ENCODE peak calls at places on chromosome 11, in four cellular contexts. N, P, B and Y are unnamed samples.

GRCh38 chr11:30503156-30503555 is 83.0 kb downstream of the MPPED2 start:
- DNase-seq in N (no peak), B (no peak), P (no peak), Y (no peak)

GRCh38 chr11:17640493-17641164 is 78.7 kb upstream of the MYOD1 start:
- DNase-seq in N (no peak), P (no peak), B (no peak), Y (no peak)

GRCh38 chr11:6565325-6565724 is 38.1 kb downstream of the RRP8 start:
- DNase-seq in N (no peak), B (no peak), P (no peak), Y (no peak)

GRCh38 chr11:30172872-30173271 is 57.9 kb upstream of the FSHB start:
- DNase-seq in P (no peak), N (no peak), B (no peak), Y (no peak)

GRCh38 chr11:131099013-131099412 is 182.7 kb upstream of the SNX19 start:
- DNase-seq in B (no peak), N (no peak), P (no peak), Y (peak; percentile 75)

GRCh38 chr11:15547685-15548084 is 433.0 kb downstream of the INSC start:
- DNase-seq in N (no peak), P (no peak), B (no peak), Y (no peak)

GRCh38 chr11:112513417-112513816 is 252.8 kb upstream of the PLET1 start:
- DNase-seq in P (no peak), N (no peak), B (no peak), Y (no peak)

GRCh38 chr11:11998091-11998781 is 10.2 kb downstream of the DKK3 start:
- DNase-seq in B (no peak), N (no peak), P (no peak), Y (no peak)

GRCh38 chr11:61777234-61778090 is 14.9 kb downstream of the TMEM258 start:
- DNase-seq in N (no peak), P (no peak), B (no peak), Y (no peak)

GRCh38 chr11:57269580-57270021 is 32.6 kb upstream of the APLNR start:
- DNase-seq in N (no peak), B (no peak), P (no peak), Y (no peak)

GRCh38 chr11:9953994-9954626 is 290.2 kb downstream of the SWAP70 start:
- DNase-seq in B (no peak), P (no peak), N (no peak), Y (no peak)

GRCh38 chr11:128884703-128885338 is 6.3 kb upstream of the KCNJ5 start:
- DNase-seq in P (peak; percentile 70), N (peak; percentile 63), B (no peak), Y (peak; percentile 54)

GRCh38 chr11:102924851-102925380 is 30.6 kb downstream of the MMP13 start:
- DNase-seq in N (no peak), P (no peak), B (no peak), Y (no peak)

GRCh38 chr11:88555018-88555828 is 217.7 kb upstream of the CTSC start:
- DNase-seq in P (no peak), B (no peak), N (peak; percentile 95), Y (no peak)

GRCh38 chr11:101049123-101049522 is 80.5 kb downstream of the PGR start:
- DNase-seq in B (no peak), N (no peak), P (peak; percentile 68), Y (no peak)

GRCh38 chr11:41003339-41003992 is 456.0 kb downstream of the LRRC4C start:
- DNase-seq in P (no peak), B (no peak), N (no peak), Y (no peak)

GRCh38 chr11:67652965-67653845 is 2.7 kb upstream of the ACY3 start:
- DNase-seq in B (no peak), N (no peak), P (no peak), Y (no peak)

GRCh38 chr11:455566-456147 is 5.6 kb downstream of the PTDSS2 start:
- DNase-seq in B (no peak), P (no peak), N (no peak), Y (no peak)

GRCh38 chr11:118152020-118152551 is 537 bp downstream of the SCN4B start:
- DNase-seq in P (no peak), B (no peak), N (no peak), Y (no peak)

GRCh38 chr11:69321877-69322350 is 28.0 kb downstream of the MYEOV start:
- DNase-seq in P (no peak), B (no peak), N (no peak), Y (no peak)

GRCh38 chr11:20127671-20128527 is 32.4 kb downstream of the DBX1 start:
- DNase-seq in P (peak; percentile 81), N (peak; percentile 44), B (no peak), Y (peak; percentile 52)

GRCh38 chr11:36377759-36378553 is 81.9 kb downstream of the PRR5L start:
- DNase-seq in N (no peak), B (no peak), P (no peak), Y (no peak)

GRCh38 chr11:72354356-72355115 is 79.8 kb downstream of the CLPB start:
- DNase-seq in B (no peak), P (no peak), N (no peak), Y (no peak)

GRCh38 chr11:116648229-116649174 is 124.3 kb downstream of the BUD13 start:
- DNase-seq in P (no peak), N (no peak), B (no peak), Y (no peak)

GRCh38 chr11:68013611-68014156 is 3.6 kb downstream of the ALDH3B1 start:
- DNase-seq in N (no peak), B (no peak), P (no peak), Y (no peak)

GRCh38 chr11:35162795-35163194 is 23.8 kb downstream of the CD44 start:
- DNase-seq in P (no peak), B (no peak), N (no peak), Y (no peak)

GRCh38 chr11:11450744-11451362 is 97.8 kb upstream of the CSNK2A3 start:
- DNase-seq in B (no peak), P (no peak), N (peak; percentile 26), Y (no peak)

DNA sequence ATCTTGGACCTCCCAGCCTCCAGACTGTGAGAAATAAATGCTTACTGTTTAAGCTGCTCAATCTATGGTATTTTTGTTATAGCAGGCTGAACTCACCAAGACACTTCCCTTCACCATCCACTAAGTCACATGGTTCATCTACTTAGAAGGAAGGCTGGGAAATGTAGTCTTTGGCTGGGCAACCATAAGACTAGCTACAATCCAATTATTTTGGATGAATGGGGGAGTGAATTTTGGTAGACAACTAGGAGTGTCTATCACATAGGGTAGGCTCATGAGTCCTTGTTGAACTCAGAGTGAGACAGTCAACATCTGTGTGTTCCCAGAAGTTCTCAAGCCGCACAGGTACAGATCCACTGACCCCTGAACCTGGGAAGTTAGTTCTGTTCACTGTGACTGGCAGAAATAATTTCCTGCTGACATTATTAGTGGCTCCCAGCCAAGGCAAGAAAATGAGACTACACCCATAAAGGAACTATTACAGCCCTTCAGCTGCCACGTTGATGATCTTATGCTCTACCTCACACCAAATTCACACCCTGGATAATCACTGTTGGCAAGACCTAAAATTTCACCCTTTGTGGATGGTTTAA is 3.1 kb upstream of the SLC35C1 start:
- DNase-seq in N (no peak), B (no peak), P (no peak), Y (no peak)
- TF ChIP-seq RAD21 in N (no peak), B (no peak), P (no peak), Y (no peak)

GRCh38 chr11:64094463-64095223 is 58.9 kb downstream of the FLRT1 start:
- DNase-seq in N (peak; percentile 76), B (no peak), P (peak; percentile 56), Y (no peak)
- TF ChIP-seq FOSL1 in N (no peak), B (no peak), P (peak; percentile 79), Y (no peak)

GRCh38 chr11:3008746-3009336 is 16.7 kb upstream of the NAP1L4 start:
- DNase-seq in B (no peak), P (no peak), N (no peak), Y (no peak)
- TF ChIP-seq RAD21 in B (no peak), P (no peak), N (no peak), Y (no peak)

GRCh38 chr11:65047581-65048422 is 6.8 kb downstream of the SAC3D1 start:
- DNase-seq in B (no peak), P (no peak), N (no peak), Y (no peak)
- TF ChIP-seq FOSL1 in B (no peak), P (no peak), N (no peak), Y (no peak)

GRCh38 chr11:83852012-83852411 is 565.8 kb upstream of the CCDC90B start:
- DNase-seq in B (no peak), N (no peak), P (no peak), Y (no peak)
- TF ChIP-seq RAD21 in B (no peak), N (no peak), P (no peak), Y (no peak)

GRCh38 chr11:2269601-2270321 is 627 bp downstream of the ASCL2 start:
- DNase-seq in N (no peak), B (peak; percentile 62), P (peak; percentile 67), Y (no peak)
- TF ChIP-seq FOSL1 in N (no peak), B (no peak), P (no peak), Y (no peak)